ENCODE peak calls at places on chromosomes 11 and 22, in seven cellular contexts. K is suprapubic skin; P is CD4-positive, alpha-beta memory T cell; F is CD4-positive, CD25-positive, alpha-beta regulatory T cell; L is CD8-positive, alpha-beta T cell; X is aorta; A is left ventricle myocardium inferior. S is an unnamed sample. For H3K4me1, the result is how much of the 10 kb centered on the place peaks cover.

GRCh38 chr11:4697583-4697982 is at the start of gene OR51E2:
- DNase-seq in K (no peak), P (no peak), F (no peak), L (no peak), X (no peak), A (no peak), S (no peak)

GRCh38 chr11:68855205-68855978 is 13.7 kb upstream of the CPT1A start:
- DNase-seq in K (no peak), P (no peak), F (no peak), L (no peak), X (peak), A (peak), S (no peak)

GRCh38 chr11:71068963-71069362 is 183.4 kb downstream of the SHANK2 start:
- DNase-seq in K (no peak), P (no peak), F (no peak), L (no peak), X (no peak), A (no peak), S (no peak)

GRCh38 chr11:76620471-76620870 is 50.1 kb downstream of the LRRC32 start:
- DNase-seq in K (peak), P (no peak), F (no peak), L (no peak), X (peak), A (no peak), S (no peak)

GRCh38 chr11:45993438-45994064 is 71.1 kb downstream of the LARGE2 start:
- DNase-seq in K (no peak), P (no peak), F (no peak), L (no peak), X (no peak), A (peak), S (no peak)

GRCh38 chr11:115247404-115247803 is 256.8 kb downstream of the CADM1 start:
- DNase-seq in K (no peak), P (no peak), F (no peak), L (no peak), X (no peak), A (no peak), S (peak)

GRCh38 chr11:77308838-77309237 is 7.4 kb upstream of the GDPD4 start:
- DNase-seq in K (no peak), P (no peak), F (no peak), L (no peak), X (no peak), A (no peak), S (no peak)

GRCh38 chr22:27050771-27051170 is 393.4 kb downstream of the MIAT start:
- DNase-seq in K (no peak), P (no peak), F (no peak), L (no peak), X (no peak), A (no peak), S (no peak)

GRCh38 chr11:35932641-35933571 is 11.0 kb upstream of the LDLRAD3 start:
- DNase-seq in K (no peak), P (no peak), F (no peak), L (no peak), X (no peak), A (no peak), S (no peak)

GRCh38 chr11:8933931-8934330 is 1.2 kb upstream of the C11orf16 start:
- DNase-seq in K (no peak), P (no peak), F (no peak), L (no peak), X (no peak), A (no peak), S (no peak)

GRCh38 chr22:22761606-22761962 is 117.2 kb downstream of the GGTLC2 start:
- DNase-seq in K (no peak), P (no peak), F (no peak), L (no peak), X (no peak), A (no peak), S (no peak)

GRCh38 chr11:19595840-19596751 is 116.5 kb upstream of the NAV2 start:
- DNase-seq in K (no peak), P (no peak), F (no peak), L (no peak), X (peak), A (peak), S (no peak)

GRCh38 chr11:12319734-12320387 is 57.5 kb upstream of the PARVA start:
- DNase-seq in K (no peak), P (no peak), F (no peak), L (no peak), X (no peak), A (no peak), S (peak)

GRCh38 chr11:130179396-130180306 is 20.1 kb downstream of the ST14 start:
- DNase-seq in K (no peak), P (no peak), F (no peak), L (no peak), X (no peak), A (no peak), S (no peak)

GRCh38 chr11:74011360-74012071 is 2.6 kb upstream of the UCP3 start:
- DNase-seq in K (no peak), P (peak), F (peak), L (no peak), X (no peak), A (no peak), S (no peak)

GRCh38 chr11:64340671-64341335 is 799 bp downstream of the CCDC88B start:
- DNase-seq in K (no peak), P (peak), F (peak), L (peak), X (peak), A (no peak), S (no peak)

GRCh38 chr11:70324354-70325115 is 54.0 kb downstream of the PPFIA1 start:
- DNase-seq in K (no peak), P (no peak), F (no peak), L (no peak), X (no peak), A (no peak), S (no peak)

GRCh38 chr11:76592961-76593360 is 77.6 kb downstream of the LRRC32 start:
- DNase-seq in K (peak), P (no peak), F (no peak), L (no peak), X (peak), A (no peak), S (no peak)

GRCh38 chr22:30743257-30744020 is 48.8 kb downstream of the OSBP2 start:
- DNase-seq in K (no peak), P (no peak), F (no peak), L (no peak), X (peak), A (no peak), S (no peak)

GRCh38 chr11:124872741-124873140 is 7.5 kb downstream of the ROBO3 start:
- DNase-seq in K (no peak), P (no peak), F (no peak), L (no peak), X (no peak), A (no peak), S (no peak)

GRCh38 chr22:46430961-46431838 is 95.7 kb downstream of the TRMU start:
- DNase-seq in K (no peak), P (no peak), F (no peak), L (no peak), X (no peak), A (no peak), S (no peak)

GRCh38 chr22:31857247-31857646 is 87.1 kb upstream of the YWHAH start:
- DNase-seq in K (no peak), P (no peak), F (no peak), L (no peak), X (no peak), A (no peak), S (peak)

GRCh38 chr11:4459470-4459869 is 10.4 kb downstream of the OR52K2 start:
- DNase-seq in K (no peak), P (no peak), F (no peak), L (no peak), X (no peak), A (no peak), S (no peak)

GRCh38 chr11:113329725-113330124 is 15.3 kb downstream of the TTC12 start:
- DNase-seq in K (no peak), P (no peak), F (no peak), L (no peak), X (no peak), A (no peak), S (no peak)

GRCh38 chr11:65498977-65499712 is at the start of gene MALAT1:
- DNase-seq in K (peak), P (peak), F (peak), L (peak), X (peak), A (peak), S (peak)

GRCh38 chr22:23827351-23827995 is 11.3 kb downstream of the DERL3 start:
- DNase-seq in K (no peak), P (no peak), F (no peak), L (no peak), X (no peak), A (no peak), S (no peak)

GRCh38 chr22:19240813-19241592 is 50.5 kb downstream of the CLTCL1 start:
- DNase-seq in K (no peak), P (no peak), F (no peak), L (no peak), X (no peak), A (no peak), S (no peak)

GRCh38 chr11:73950869-73951710 is at the start of gene DNAJB13:
- DNase-seq in K (no peak), P (no peak), F (no peak), L (no peak), X (no peak), A (no peak), S (peak)

GRCh38 chr11:112520293-112520692 is 259.6 kb upstream of the PLET1 start:
- DNase-seq in K (no peak), P (no peak), F (no peak), L (no peak), X (no peak), A (no peak), S (no peak)

GRCh38 chr11:12071574-12071973 is 38.8 kb upstream of the MICAL2 start:
- DNase-seq in K (no peak), P (no peak), F (no peak), L (no peak), X (no peak), A (no peak), S (no peak)

GRCh38 chr11:17026487-17027082 is 12.4 kb upstream of the PLEKHA7 start:
- DNase-seq in K (no peak), P (no peak), F (no peak), L (no peak), X (no peak), A (no peak), S (no peak)

GRCh38 chr11:91749231-91749630 is 475.4 kb upstream of the FAT3 start:
- DNase-seq in K (no peak), P (no peak), F (no peak), L (no peak), X (no peak), A (no peak), S (no peak)

DNA sequence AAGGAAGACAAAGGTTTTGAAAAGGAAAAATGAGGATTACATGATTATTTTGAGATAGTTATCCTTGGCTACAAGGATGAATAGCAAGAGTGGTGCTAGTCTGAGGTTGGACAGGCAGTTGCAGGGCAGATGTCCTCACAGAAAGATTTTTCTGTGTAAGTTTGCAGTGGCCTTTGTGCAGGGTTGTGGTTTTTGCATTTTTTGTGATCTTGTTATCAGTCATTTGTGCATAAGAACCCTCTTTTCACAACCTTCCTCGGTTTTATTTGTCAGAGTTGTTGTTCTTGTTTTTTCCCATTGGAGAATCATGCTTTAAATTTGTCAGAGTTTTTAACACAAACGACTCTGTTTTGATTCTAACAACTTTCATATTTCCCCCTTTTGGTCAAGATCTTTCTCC is 1.4 kb downstream of the CCDC134 start:
- DNase-seq in K (no peak), P (no peak), F (no peak), L (no peak), X (no peak), A (no peak), S (no peak)
- H3K4me3 ChIP-seq in K (no peak), P (peak), F (peak), L (no peak), X (no peak), A (no peak), S (peak)

GRCh38 chr11:10526974-10527918 is 13.7 kb downstream of the RNF141 start:
- DNase-seq in K (no peak), P (no peak), F (no peak), L (no peak), X (no peak), A (no peak), S (no peak)
- H3K4me1 ChIP-seq in K (under half), P (under half), F (under half), L (under half), X (under half), A (under half), S (under half)

GRCh38 chr11:59040607-59041006 is 45.5 kb upstream of the GLYATL1B start:
- DNase-seq in K (no peak), P (no peak), F (no peak), L (no peak), X (no peak), A (no peak), S (no peak)
- H3K4me3 ChIP-seq in K (no peak), P (no peak), F (no peak), L (no peak), X (no peak), A (no peak), S (no peak)

GRCh38 chr22:29268511-29269229 is 602 bp downstream of the EWSR1 start:
- DNase-seq in K (no peak), P (peak), F (peak), L (no peak), X (peak), A (peak), S (no peak)

GRCh38 chr22:29269230-29269604 is 1.1 kb downstream of the EWSR1 start:
- DNase-seq in K (no peak), P (no peak), F (no peak), L (no peak), X (no peak), A (no peak), S (peak)

GRCh38 chr22:29270475-29271271 is 2.6 kb downstream of the EWSR1 start:
- DNase-seq in K (no peak), P (no peak), F (no peak), L (no peak), X (no peak), A (no peak), S (no peak)

GRCh38 chr22:29267858-29268510 is at the start of the genes EWSR1 and RHBDD3:
- DNase-seq in K (peak), P (peak), F (peak), L (peak), X (peak), A (peak), S (peak)

GRCh38 chr22:29269731-29270474 is 1.8 kb downstream of the EWSR1 start:
- DNase-seq in K (no peak), P (no peak), F (no peak), L (no peak), X (no peak), A (no peak), S (no peak)
- H3K4me1 ChIP-seq in K (half or more), P (half or more), F (half or more), L (half or more), X (under half), A (half or more), S (half or more)

S was measured in HAP-1.